ENCODE peak calls at places on chromosomes 6 and 20, in seven cellular contexts. One of them, this sample, is unnamed.

GRCh38 chr6:17998442-17998841 is 11.0 kb upstream of the KIF13A start:
- DNase-seq in lower lobe of right lung: no peak
- DNase-seq in A172: no peak
- DNase-seq in T-helper 2 cell: no peak
- DNase-seq in A549: no peak
- DNase-seq in GDM1: no peak
- DNase-seq in activated CD4-positive, alpha-beta T cell treated with anti-CD3 and anti-CD28 coated beads, Interleukin-2, amount 50 U/mL, for 24 hours: no peak
- DNase-seq in this sample: no peak

GRCh38 chr6:16600026-16600425 is 161.2 kb downstream of the ATXN1 start:
- DNase-seq in lower lobe of right lung: no peak
- DNase-seq in A172: no peak
- DNase-seq in T-helper 2 cell: no peak
- DNase-seq in A549: no peak
- DNase-seq in GDM1: no peak
- DNase-seq in activated CD4-positive, alpha-beta T cell treated with anti-CD3 and anti-CD28 coated beads, Interleukin-2, amount 50 U/mL, for 24 hours: no peak
- DNase-seq in this sample: no peak

GRCh38 chr6:90478278-90478677 is 108.6 kb downstream of the MAP3K7 start:
- DNase-seq in lower lobe of right lung: no peak
- DNase-seq in A172: no peak
- DNase-seq in T-helper 2 cell: no peak
- DNase-seq in A549: no peak
- DNase-seq in GDM1: no peak
- DNase-seq in activated CD4-positive, alpha-beta T cell treated with anti-CD3 and anti-CD28 coated beads, Interleukin-2, amount 50 U/mL, for 24 hours: no peak
- DNase-seq in this sample: no peak

GRCh38 chr6:111121789-111122350 is 34.6 kb downstream of the SLC16A10 start:
- DNase-seq in lower lobe of right lung: no peak
- DNase-seq in A172: no peak
- DNase-seq in T-helper 2 cell: no peak
- DNase-seq in A549: no peak
- DNase-seq in GDM1: no peak
- DNase-seq in activated CD4-positive, alpha-beta T cell treated with anti-CD3 and anti-CD28 coated beads, Interleukin-2, amount 50 U/mL, for 24 hours: no peak
- DNase-seq in this sample: no peak

GRCh38 chr6:97850458-97851218 is 567.6 kb upstream of the MMS22L start:
- DNase-seq in lower lobe of right lung: no peak
- DNase-seq in A172: peak; percentile 34
- DNase-seq in T-helper 2 cell: no peak
- DNase-seq in A549: no peak
- DNase-seq in GDM1: no peak
- DNase-seq in activated CD4-positive, alpha-beta T cell treated with anti-CD3 and anti-CD28 coated beads, Interleukin-2, amount 50 U/mL, for 24 hours: no peak
- DNase-seq in this sample: no peak

GRCh38 chr6:16409531-16410441 is 171.4 kb downstream of the GMPR start:
- DNase-seq in lower lobe of right lung: peak; percentile 68
- DNase-seq in A172: peak; percentile 63
- DNase-seq in T-helper 2 cell: peak; percentile 43
- DNase-seq in A549: peak; percentile 60
- DNase-seq in GDM1: peak; percentile 4
- DNase-seq in activated CD4-positive, alpha-beta T cell treated with anti-CD3 and anti-CD28 coated beads, Interleukin-2, amount 50 U/mL, for 24 hours: peak; percentile 47
- DNase-seq in this sample: no peak

GRCh38 chr20:24376523-24377085 is 92.8 kb upstream of the SYNDIG1 start:
- DNase-seq in lower lobe of right lung: no peak
- DNase-seq in A172: no peak
- DNase-seq in T-helper 2 cell: no peak
- DNase-seq in A549: peak; percentile 29
- DNase-seq in GDM1: no peak
- DNase-seq in activated CD4-positive, alpha-beta T cell treated with anti-CD3 and anti-CD28 coated beads, Interleukin-2, amount 50 U/mL, for 24 hours: no peak
- DNase-seq in this sample: no peak

GRCh38 chr20:25058797-25059486 is 1.0 kb upstream of the ACSS1 start:
- DNase-seq in lower lobe of right lung: no peak
- DNase-seq in A172: no peak
- DNase-seq in T-helper 2 cell: no peak
- DNase-seq in A549: no peak
- DNase-seq in GDM1: peak; percentile 26
- DNase-seq in activated CD4-positive, alpha-beta T cell treated with anti-CD3 and anti-CD28 coated beads, Interleukin-2, amount 50 U/mL, for 24 hours: no peak
- DNase-seq in this sample: no peak

GRCh38 chr6:16727996-16728395 is 33.3 kb downstream of the ATXN1 start:
- DNase-seq in lower lobe of right lung: peak; percentile 61
- DNase-seq in A172: no peak
- DNase-seq in T-helper 2 cell: no peak
- DNase-seq in A549: no peak
- DNase-seq in GDM1: no peak
- DNase-seq in activated CD4-positive, alpha-beta T cell treated with anti-CD3 and anti-CD28 coated beads, Interleukin-2, amount 50 U/mL, for 24 hours: no peak
- DNase-seq in this sample: peak; percentile 15

GRCh38 chr6:163335671-163336545 is 78.6 kb upstream of the QKI start:
- DNase-seq in lower lobe of right lung: peak; percentile 64
- DNase-seq in A172: no peak
- DNase-seq in T-helper 2 cell: no peak
- DNase-seq in A549: no peak
- DNase-seq in GDM1: no peak
- DNase-seq in activated CD4-positive, alpha-beta T cell treated with anti-CD3 and anti-CD28 coated beads, Interleukin-2, amount 50 U/mL, for 24 hours: no peak
- DNase-seq in this sample: no peak